ENCODE peak calls at places on chromosome 2, in four cellular contexts. One of them, this sample, is unnamed.
A peak's percentile ranks its signal among the peaks of the same experiment; 100 is the strongest.

GRCh38 chr2:199798881-199799580 is 52.0 kb downstream of the FTCDNL1 start:
- DNase-seq in SJSA1: no peak
- DNase-seq in sigmoid colon: peak; percentile 73
- DNase-seq in left lung: no peak
- DNase-seq in this sample: peak; percentile 82

GRCh38 chr2:8851811-8852560 is 14.6 kb upstream of the KIDINS220 start:
- DNase-seq in sigmoid colon: no peak
- DNase-seq in left lung: no peak
- DNase-seq in SJSA1: no peak
- DNase-seq in this sample: no peak

GRCh38 chr2:102558463-102558862 is 60.9 kb upstream of the SLC9A2 start:
- DNase-seq in left lung: no peak
- DNase-seq in sigmoid colon: no peak
- DNase-seq in SJSA1: no peak
- DNase-seq in this sample: no peak

GRCh38 chr2:128368437-128369125 is 49.9 kb upstream of the HS6ST1 start:
- DNase-seq in SJSA1: no peak
- DNase-seq in sigmoid colon: peak; percentile 53
- DNase-seq in left lung: no peak
- DNase-seq in this sample: no peak

GRCh38 chr2:229419158-229419557 is 148.1 kb upstream of the PID1 start:
- DNase-seq in left lung: no peak
- DNase-seq in SJSA1: no peak
- DNase-seq in sigmoid colon: no peak
- DNase-seq in this sample: peak; percentile 15

GRCh38 chr2:216474925-216475670 is 23.5 kb upstream of the RPL37A start:
- DNase-seq in sigmoid colon: no peak
- DNase-seq in SJSA1: no peak
- DNase-seq in left lung: no peak
- DNase-seq in this sample: no peak

GRCh38 chr2:147365577-147365976 is 479.3 kb upstream of the ACVR2A start:
- DNase-seq in SJSA1: no peak
- DNase-seq in left lung: no peak
- DNase-seq in sigmoid colon: no peak
- DNase-seq in this sample: no peak

GRCh38 chr2:188695953-188696352 is 278.2 kb upstream of the COL3A1 start:
- DNase-seq in sigmoid colon: no peak
- DNase-seq in left lung: no peak
- DNase-seq in SJSA1: no peak
- DNase-seq in this sample: no peak

GRCh38 chr2:1865716-1866234 is 121.5 kb upstream of the PXDN start:
- DNase-seq in SJSA1: no peak
- DNase-seq in left lung: no peak
- DNase-seq in sigmoid colon: no peak
- DNase-seq in this sample: no peak

GRCh38 chr2:36618381-36618780 is 20.4 kb upstream of the FEZ2 start:
- DNase-seq in left lung: no peak
- DNase-seq in SJSA1: peak; percentile 53
- DNase-seq in sigmoid colon: no peak
- DNase-seq in this sample: no peak

GRCh38 chr2:110688594-110689091 is 10.8 kb upstream of the BUB1 start:
- DNase-seq in left lung: no peak
- DNase-seq in SJSA1: no peak
- DNase-seq in sigmoid colon: no peak
- DNase-seq in this sample: no peak

GRCh38 chr2:101697124-101697793 is at the start of gene MAP4K4:
- DNase-seq in left lung: peak; percentile 89
- DNase-seq in SJSA1: peak; percentile 87
- DNase-seq in sigmoid colon: peak; percentile 92
- DNase-seq in this sample: peak; percentile 76

DNA sequence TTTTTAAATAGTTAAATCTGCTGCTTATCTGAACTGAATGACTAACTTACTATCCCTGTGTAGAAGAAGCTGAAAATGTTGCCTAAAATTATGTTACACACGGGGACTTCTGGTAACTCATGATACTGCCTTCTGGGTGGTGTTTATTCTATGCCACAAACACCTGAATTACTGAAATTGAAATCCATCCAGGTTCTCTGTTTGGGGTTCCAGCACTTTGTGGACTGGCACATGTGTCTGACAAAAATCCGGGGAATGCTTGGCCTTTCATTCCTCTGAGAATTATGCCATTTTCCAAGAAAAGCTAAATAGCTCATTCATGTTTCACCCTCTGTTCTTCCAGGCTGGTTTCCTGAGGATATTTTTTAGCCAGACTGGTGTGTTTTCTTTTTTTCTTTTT is 59.5 kb upstream of the POU3F3 start:
- DNase-seq in sigmoid colon: no peak
- DNase-seq in left lung: no peak
- DNase-seq in SJSA1: no peak
- DNase-seq in this sample: no peak
- H3K27ac ChIP-seq in sigmoid colon: no peak overlapping the region
- H3K27ac ChIP-seq in left lung: no peak overlapping the region
- H3K27ac ChIP-seq in SJSA1: no peak overlapping the region
- H3K27ac ChIP-seq in this sample: no peak overlapping the region

GRCh38 chr2:28750316-28751101 is 1.1 kb upstream of the PPP1CB start:
- DNase-seq in sigmoid colon: peak; percentile 71
- DNase-seq in left lung: no peak
- DNase-seq in SJSA1: no peak
- DNase-seq in this sample: peak; percentile 35

GRCh38 chr2:28747714-28748113 is 3.9 kb upstream of the PPP1CB start:
- DNase-seq in sigmoid colon: no peak
- DNase-seq in SJSA1: no peak
- DNase-seq in left lung: no peak
- DNase-seq in this sample: no peak

GRCh38 chr2:28746504-28747111 is 5.0 kb upstream of the PPP1CB start:
- DNase-seq in left lung: no peak
- DNase-seq in sigmoid colon: no peak
- DNase-seq in SJSA1: no peak
- DNase-seq in this sample: no peak

GRCh38 chr2:28745225-28745624 is 6.4 kb upstream of the PPP1CB start:
- DNase-seq in left lung: no peak
- DNase-seq in SJSA1: no peak
- DNase-seq in sigmoid colon: no peak
- DNase-seq in this sample: no peak

GRCh38 chr2:28748176-28748575 is 3.5 kb upstream of the PPP1CB start:
- DNase-seq in left lung: no peak
- DNase-seq in SJSA1: no peak
- DNase-seq in sigmoid colon: no peak
- DNase-seq in this sample: no peak
- H3K4me3 ChIP-seq in left lung: no peak overlapping the region
- H3K4me3 ChIP-seq in SJSA1: no peak overlapping the region
- H3K4me3 ChIP-seq in sigmoid colon: no peak overlapping the region
- H3K4me3 ChIP-seq in this sample: no peak overlapping the region

GRCh38 chr2:218395090-218395444 is 4.6 kb upstream of the CTDSP1 start:
- DNase-seq in sigmoid colon: no peak
- DNase-seq in left lung: no peak
- DNase-seq in SJSA1: no peak
- DNase-seq in this sample: no peak
- H3K27ac ChIP-seq in sigmoid colon: peak overlapping the region; percentile 100
- H3K27ac ChIP-seq in left lung: peak overlapping the region; percentile 99
- H3K27ac ChIP-seq in SJSA1: no peak overlapping the region
- H3K27ac ChIP-seq in this sample: peak overlapping the region; percentile 99

GRCh38 chr2:95390272-95390880 is 12.1 kb upstream of the FAHD2A start:
- DNase-seq in sigmoid colon: peak; percentile 47
- DNase-seq in left lung: no peak
- DNase-seq in SJSA1: no peak
- DNase-seq in this sample: no peak

GRCh38 chr2:95389256-95390119 is 13.0 kb upstream of the FAHD2A start:
- DNase-seq in SJSA1: no peak
- DNase-seq in sigmoid colon: peak; percentile 81
- DNase-seq in left lung: no peak
- DNase-seq in this sample: peak; percentile 66

GRCh38 chr2:95388091-95388692 is 14.3 kb upstream of the FAHD2A start:
- DNase-seq in SJSA1: peak; percentile 31
- DNase-seq in sigmoid colon: peak; percentile 41
- DNase-seq in left lung: no peak
- DNase-seq in this sample: no peak

GRCh38 chr2:95387358-95387757 is 15.2 kb upstream of the FAHD2A start:
- DNase-seq in left lung: no peak
- DNase-seq in SJSA1: peak; percentile 1
- DNase-seq in sigmoid colon: no peak
- DNase-seq in this sample: no peak

GRCh38 chr2:95388878-95389255 is 13.6 kb upstream of the FAHD2A start:
- DNase-seq in sigmoid colon: no peak
- DNase-seq in left lung: no peak
- DNase-seq in SJSA1: no peak
- DNase-seq in this sample: no peak
- H3K4me3 ChIP-seq in sigmoid colon: no peak overlapping the region
- H3K4me3 ChIP-seq in left lung: no peak overlapping the region
- H3K4me3 ChIP-seq in SJSA1: no peak overlapping the region
- H3K4me3 ChIP-seq in this sample: no peak overlapping the region

GRCh38 chr2:233418052-233418760 is 63.9 kb downstream of the DGKD start:
- DNase-seq in left lung: no peak
- DNase-seq in SJSA1: no peak
- DNase-seq in sigmoid colon: no peak
- DNase-seq in this sample: peak; percentile 63

GRCh38 chr2:233418761-233419625 is 64.7 kb downstream of the DGKD start:
- DNase-seq in sigmoid colon: peak; percentile 83
- DNase-seq in left lung: no peak
- DNase-seq in SJSA1: peak; percentile 78
- DNase-seq in this sample: peak; percentile 30

GRCh38 chr2:233416706-233417105 is 62.4 kb downstream of the DGKD start:
- DNase-seq in left lung: no peak
- DNase-seq in sigmoid colon: no peak
- DNase-seq in SJSA1: no peak
- DNase-seq in this sample: peak; percentile 60

GRCh38 chr2:233416199-233416598 is 61.9 kb downstream of the DGKD start:
- DNase-seq in sigmoid colon: no peak
- DNase-seq in left lung: no peak
- DNase-seq in SJSA1: no peak
- DNase-seq in this sample: no peak

GRCh38 chr2:233417282-233417681 is 63.0 kb downstream of the DGKD start:
- DNase-seq in SJSA1: no peak
- DNase-seq in left lung: no peak
- DNase-seq in sigmoid colon: no peak
- DNase-seq in this sample: no peak
- H3K27ac ChIP-seq in SJSA1: no peak overlapping the region
- H3K27ac ChIP-seq in left lung: no peak overlapping the region
- H3K27ac ChIP-seq in sigmoid colon: no peak overlapping the region
- H3K27ac ChIP-seq in this sample: peak overlapping the region; percentile 95

GRCh38 chr2:182422864-182423263 is 4.0 kb downstream of the PDE1A start:
- DNase-seq in left lung: no peak
- DNase-seq in sigmoid colon: no peak
- DNase-seq in SJSA1: no peak
- DNase-seq in this sample: peak; percentile 35

GRCh38 chr2:182432051-182432450 is 5.2 kb upstream of the PDE1A start:
- DNase-seq in SJSA1: no peak
- DNase-seq in sigmoid colon: no peak
- DNase-seq in left lung: no peak
- DNase-seq in this sample: no peak

GRCh38 chr2:182426915-182427233 is at the start of gene PDE1A:
- DNase-seq in left lung: no peak
- DNase-seq in SJSA1: no peak
- DNase-seq in sigmoid colon: no peak
- DNase-seq in this sample: peak; percentile 42

DNA sequence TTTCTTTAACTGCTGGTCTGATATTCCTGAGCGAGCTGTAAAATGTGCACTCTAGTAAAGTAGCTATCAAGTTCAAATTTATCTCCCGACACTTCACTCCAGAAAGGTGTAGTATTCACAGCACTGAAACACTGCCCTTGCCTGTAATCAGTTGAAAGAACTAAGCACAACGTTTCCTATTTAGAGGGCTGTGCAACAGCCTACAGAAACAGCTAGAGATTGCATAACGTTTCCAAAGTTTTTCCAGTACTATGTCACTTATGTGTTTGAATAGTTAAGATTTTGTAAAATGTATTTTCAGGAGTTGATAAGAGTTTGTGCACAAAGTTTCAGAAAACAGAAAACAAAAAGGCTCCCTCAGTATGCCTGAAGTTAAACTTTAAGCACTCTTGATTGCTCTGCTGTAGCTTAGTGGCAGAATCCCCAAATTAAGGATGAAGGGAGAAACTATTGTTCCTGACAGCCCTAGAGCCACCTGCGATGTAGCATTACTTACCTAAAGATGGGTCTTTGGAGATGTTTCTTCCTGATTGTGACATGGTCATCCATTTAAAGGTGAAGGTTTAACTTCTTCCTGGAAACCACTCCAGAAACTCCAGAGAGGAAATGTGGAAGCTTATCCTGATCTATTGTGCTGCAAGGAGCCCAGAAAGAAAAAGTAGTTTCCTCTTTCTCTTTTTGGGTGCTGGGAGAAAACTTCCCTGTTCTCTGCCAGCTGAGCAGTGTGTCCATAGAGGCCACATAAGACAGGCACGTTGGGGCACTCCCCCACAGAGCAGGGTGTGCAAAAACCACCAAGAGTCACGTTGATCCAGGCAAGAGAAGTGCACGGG is 538 bp downstream of the PDE1A start:
- DNase-seq in sigmoid colon: no peak
- DNase-seq in left lung: no peak
- DNase-seq in SJSA1: no peak
- DNase-seq in this sample: no peak
- H3K4me3 ChIP-seq in sigmoid colon: peak overlapping the region; percentile 46
- H3K4me3 ChIP-seq in left lung: peak overlapping the region; percentile 28
- H3K4me3 ChIP-seq in SJSA1: no peak overlapping the region
- H3K4me3 ChIP-seq in this sample: peak overlapping the region; percentile 0

GRCh38 chr2:70161069-70161534 is 29.7 kb downstream of the C2orf42 start:
- DNase-seq in SJSA1: no peak
- DNase-seq in sigmoid colon: no peak
- DNase-seq in left lung: no peak
- DNase-seq in this sample: no peak

GRCh38 chr2:70160545-70160944 is 30.3 kb downstream of the C2orf42 start:
- DNase-seq in sigmoid colon: no peak
- DNase-seq in left lung: no peak
- DNase-seq in SJSA1: no peak
- DNase-seq in this sample: no peak
- H3K27ac ChIP-seq in sigmoid colon: no peak overlapping the region
- H3K27ac ChIP-seq in left lung: no peak overlapping the region
- H3K27ac ChIP-seq in SJSA1: no peak overlapping the region
- H3K27ac ChIP-seq in this sample: no peak overlapping the region